ENCODE peak calls at places on chromosomes 6 and 20, in eight cellular contexts. R is CD8-positive, alpha-beta T cell; H is stomach; D is cardiac muscle cell; P is spleen; V is IMR-90; W is tibial artery; B is GM23338. J is an unnamed sample.

GRCh38 chr6:149454405-149454848 is 30.4 kb downstream of the ZC3H12D start:
- DNase-seq in R (no peak), H (peak; percentile 96), D (peak; percentile 99), P (peak; percentile 90), V (peak; percentile 84), W (peak; percentile 96), B (no peak), J (peak; percentile 88)

GRCh38 chr6:10891960-10892359 is 5.1 kb downstream of the SYCP2L start:
- DNase-seq in R (no peak), H (no peak), D (no peak), P (no peak), V (no peak), W (no peak), B (no peak), J (no peak)

GRCh38 chr6:44237021-44237812 is 9.7 kb upstream of the HSP90AB1 start:
- DNase-seq in R (peak; percentile 75), H (peak; percentile 95), D (peak; percentile 90), P (peak; percentile 92), V (peak; percentile 97), W (peak; percentile 98), B (peak; percentile 92), J (peak; percentile 94)

GRCh38 chr6:131924881-131925474 is 26.2 kb downstream of the CCN2 start:
- DNase-seq in R (no peak), H (no peak), D (peak; percentile 69), P (no peak), V (peak; percentile 66), W (no peak), B (peak; percentile 53), J (no peak)

GRCh38 chr6:96837138-96837971 is at the start of gene GPR63:
- DNase-seq in R (peak; percentile 70), H (peak; percentile 68), D (peak; percentile 86), P (peak; percentile 88), V (peak; percentile 52), W (peak; percentile 57), B (peak; percentile 95), J (peak; percentile 82)

GRCh38 chr6:14518515-14519217 is 401.1 kb downstream of the CD83 start:
- DNase-seq in R (no peak), H (no peak), D (peak; percentile 13), P (no peak), V (peak; percentile 12), W (no peak), B (no peak), J (no peak)

GRCh38 chr6:85660181-85660611 is 17.5 kb upstream of the SYNCRIP start:
- DNase-seq in R (no peak), H (no peak), D (peak; percentile 86), P (no peak), V (peak; percentile 98), W (no peak), B (no peak), J (no peak)

GRCh38 chr6:112899541-112899940 is 552.4 kb downstream of the RFPL4B start:
- DNase-seq in R (no peak), H (no peak), D (no peak), P (no peak), V (peak; percentile 33), W (no peak), B (no peak), J (no peak)

GRCh38 chr6:37258716-37259115 is 772 bp upstream of the TMEM217 start:
- DNase-seq in R (no peak), H (no peak), D (no peak), P (no peak), V (no peak), W (no peak), B (no peak), J (no peak)
- H3K27ac ChIP-seq in R (peak overlapping the region; percentile 74), H (peak overlapping the region; percentile 91), D (peak overlapping the region; percentile 93), P (peak overlapping the region; percentile 94), V (no peak overlapping the region), W (no peak overlapping the region), B (peak overlapping the region; percentile 93), J (no peak overlapping the region)

GRCh38 chr6:146785001-146785585 is 186.3 kb downstream of the ADGB start:
- DNase-seq in R (no peak), H (no peak), D (peak; percentile 66), P (no peak), V (peak; percentile 41), W (no peak), B (peak; percentile 85), J (no peak)
- TF ChIP-seq CTCF in R (peak; percentile 41), H (no peak), D (peak; percentile 56), P (no peak), V (peak; percentile 46), W (no peak), B (peak; percentile 68), J (peak; percentile 31)

DNA sequence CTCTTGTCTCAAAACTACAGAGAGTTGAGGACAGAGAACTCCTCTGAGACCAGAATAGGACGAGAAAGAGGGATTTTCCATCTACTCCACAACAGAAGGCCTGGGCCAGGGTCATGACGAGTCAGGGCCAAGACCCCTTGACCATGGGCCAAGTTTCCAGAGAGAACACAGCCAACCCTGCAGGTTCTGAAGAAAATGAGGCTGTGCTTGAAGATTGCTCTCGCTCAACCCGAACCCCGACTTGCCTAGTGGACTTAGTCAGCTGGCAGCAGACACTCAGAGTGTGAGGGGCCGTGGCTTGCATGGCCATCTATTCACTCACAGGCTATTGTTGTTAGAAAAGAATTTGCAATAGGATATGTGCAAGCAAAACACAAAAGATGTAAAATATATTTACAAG is 54.5 kb downstream of the TMEM242 start:
- DNase-seq in R (no peak), H (no peak), D (no peak), P (peak; percentile 47), V (no peak), W (peak; percentile 13), B (no peak), J (no peak)
- H3K27ac ChIP-seq in R (no peak overlapping the region), H (no peak overlapping the region), D (no peak overlapping the region), P (peak overlapping the region; percentile 69), V (no peak overlapping the region), W (peak overlapping the region; percentile 78), B (no peak overlapping the region), J (peak overlapping the region; percentile 67)

GRCh38 chr6:82270791-82271392 is 23.3 kb upstream of the IBTK start:
- DNase-seq in R (no peak), H (no peak), D (peak; percentile 60), P (no peak), V (peak; percentile 52), W (no peak), B (peak; percentile 74), J (no peak)
- TF ChIP-seq CTCF in R (peak; percentile 80), H (peak; percentile 52), D (peak; percentile 51), P (no peak), V (peak; percentile 75), W (peak; percentile 39), B (peak; percentile 63), J (peak; percentile 52)

DNA sequence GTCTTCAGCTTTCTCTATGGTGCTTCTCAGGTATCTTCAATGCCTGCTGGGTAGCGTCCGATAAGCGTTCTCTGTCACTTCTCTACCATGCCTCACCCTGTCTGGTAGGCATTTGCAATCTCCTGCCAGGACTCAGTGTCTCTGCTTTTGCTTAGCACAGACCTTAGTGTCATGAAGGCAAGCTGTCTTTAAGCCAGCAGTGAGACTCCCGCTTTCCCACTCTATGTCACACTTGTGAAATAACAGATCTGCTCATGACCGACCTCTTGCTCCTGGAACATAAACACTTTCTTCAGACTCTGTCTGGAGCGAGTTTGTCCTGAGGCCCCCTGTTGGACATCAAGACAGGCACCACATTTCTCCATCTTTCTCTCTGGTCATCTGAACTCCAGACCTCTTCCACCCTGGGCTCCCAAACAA is 17.0 kb downstream of the ADGRB3 start:
- DNase-seq in R (no peak), H (no peak), D (no peak), P (no peak), V (no peak), W (no peak), B (peak; percentile 40), J (no peak)
- H3K27ac ChIP-seq in R (no peak overlapping the region), H (no peak overlapping the region), D (no peak overlapping the region), P (no peak overlapping the region), V (no peak overlapping the region), W (no peak overlapping the region), B (no peak overlapping the region), J (no peak overlapping the region)

DNA sequence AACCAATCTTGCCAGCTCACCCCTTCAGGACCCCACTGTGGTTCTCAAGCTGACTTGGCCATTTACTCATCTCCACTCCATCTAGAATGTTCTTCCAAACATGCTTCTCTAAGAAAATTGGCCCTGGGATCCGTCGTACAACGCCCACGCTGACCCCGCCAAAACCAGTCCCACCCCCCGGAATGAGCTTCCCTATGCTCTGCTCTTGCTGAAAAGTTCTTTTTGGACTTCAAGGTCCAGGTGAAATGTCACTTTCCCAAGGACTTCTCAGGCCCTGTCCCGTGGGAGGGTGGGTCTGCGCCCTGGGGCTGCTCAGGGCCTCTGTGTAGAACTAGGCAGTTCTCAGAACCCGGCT is 9.9 kb downstream of the NOL4L start:
- DNase-seq in R (no peak), H (no peak), D (no peak), P (no peak), V (no peak), W (no peak), B (no peak), J (no peak)
- TF ChIP-seq CTCF in R (no peak), H (no peak), D (no peak), P (no peak), V (no peak), W (no peak), B (no peak), J (no peak)

DNA sequence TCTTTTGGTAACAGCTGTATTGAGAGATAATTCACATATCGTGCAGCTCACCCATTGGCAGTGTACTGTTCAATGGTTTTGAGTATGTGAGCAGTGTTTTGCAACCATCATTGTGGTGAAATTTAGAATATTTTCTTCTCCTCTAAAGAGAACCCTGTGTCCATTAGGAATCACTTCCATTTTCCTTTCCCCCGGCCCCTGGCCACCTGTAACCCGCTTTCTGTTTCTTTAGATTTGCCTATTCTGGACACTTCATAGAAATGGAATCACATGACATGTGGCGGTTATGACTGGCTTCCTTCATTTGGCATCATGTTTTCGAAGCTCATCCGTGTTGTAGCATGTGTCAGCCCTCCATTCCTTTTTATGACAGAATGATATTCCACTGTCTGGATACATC is 65.1 kb downstream of the PHACTR3 start:
- DNase-seq in R (no peak), H (no peak), D (no peak), P (no peak), V (no peak), W (no peak), B (no peak), J (no peak)
- H3K27ac ChIP-seq in R (no peak overlapping the region), H (no peak overlapping the region), D (no peak overlapping the region), P (no peak overlapping the region), V (no peak overlapping the region), W (no peak overlapping the region), B (no peak overlapping the region), J (no peak overlapping the region)

GRCh38 chr6:6080975-6081374 is 74.2 kb upstream of the NRN1 start:
- DNase-seq in R (no peak), H (no peak), D (no peak), P (no peak), V (no peak), W (no peak), B (no peak), J (no peak)
- TF ChIP-seq CTCF in R (no peak), H (no peak), D (no peak), P (no peak), V (no peak), W (no peak), B (no peak), J (no peak)

GRCh38 chr20:62752181-62752670 is 43.6 kb downstream of the NTSR1 start:
- DNase-seq in R (no peak), H (no peak), D (no peak), P (peak; percentile 51), V (no peak), W (no peak), B (peak; percentile 53), J (no peak)
- H3K27ac ChIP-seq in R (no peak overlapping the region), H (no peak overlapping the region), D (no peak overlapping the region), P (no peak overlapping the region), V (peak overlapping the region; percentile 81), W (no peak overlapping the region), B (no peak overlapping the region), J (peak overlapping the region; percentile 40)

J was measured in transverse colon.